ENCODE peak calls at places on chromosomes 12 and 14, in ten cellular contexts. Y, M, P, C, Q, W, R, S, D and T are unnamed samples.

GRCh38 chr12:122005252-122005651 is 16.4 kb upstream of the BCL7A start:
- DNase-seq in Y (no peak), M (peak; percentile 18), P (no peak), C (no peak), Q (no peak), W (no peak), R (no peak), S (no peak), D (no peak), T (no peak)

GRCh38 chr12:50458606-50459005 is 46.2 kb upstream of the DIP2B start:
- DNase-seq in Y (no peak), M (no peak), P (no peak), C (no peak), Q (peak; percentile 34), W (peak; percentile 48), R (no peak), S (no peak), D (no peak), T (no peak)

GRCh38 chr14:33686218-33686617 is 264.7 kb downstream of the EGLN3 start:
- DNase-seq in Y (no peak), M (no peak), P (no peak), C (no peak), Q (peak; percentile 66), W (peak; percentile 94), R (no peak), S (no peak), D (no peak), T (no peak)

GRCh38 chr12:64147011-64147671 is 75.0 kb downstream of the KICS2 start:
- DNase-seq in Y (no peak), M (no peak), P (no peak), C (no peak), Q (no peak), W (no peak), R (no peak), S (no peak), D (no peak), T (no peak)

GRCh38 chr14:76768671-76769500 is 7.6 kb downstream of the VASH1 start:
- DNase-seq in Y (no peak), M (peak; percentile 67), P (no peak), C (no peak), Q (no peak), W (no peak), R (no peak), S (no peak), D (no peak), T (peak; percentile 78)

GRCh38 chr14:101907619-101908018 is 56.8 kb upstream of the DYNC1H1 start:
- DNase-seq in Y (no peak), M (peak; percentile 59), P (no peak), C (no peak), Q (no peak), W (no peak), R (no peak), S (no peak), D (no peak), T (peak; percentile 56)

GRCh38 chr12:52234226-52234810 is 1.3 kb downstream of the KRT7 start:
- DNase-seq in Y (no peak), M (peak; percentile 57), P (no peak), C (no peak), Q (no peak), W (no peak), R (no peak), S (no peak), D (no peak), T (peak; percentile 43)

GRCh38 chr12:3995276-3995675 is 122.1 kb upstream of the PARP11 start:
- DNase-seq in Y (no peak), M (no peak), P (no peak), C (no peak), Q (no peak), W (no peak), R (no peak), S (no peak), D (no peak), T (no peak)

GRCh38 chr12:65278576-65279386 is at the start of gene MSRB3:
- DNase-seq in Y (peak; percentile 73), M (peak; percentile 92), P (peak; percentile 17), C (peak; percentile 61), Q (peak; percentile 91), W (peak; percentile 84), R (peak; percentile 0), S (peak; percentile 53), D (peak; percentile 65), T (peak; percentile 85)

GRCh38 chr14:75491376-75491978 is 30.8 kb upstream of the BATF start:
- DNase-seq in Y (no peak), M (no peak), P (no peak), C (no peak), Q (no peak), W (no peak), R (no peak), S (no peak), D (no peak), T (no peak)

GRCh38 chr14:32010561-32011188 is 66.4 kb upstream of the ARHGAP5 start:
- DNase-seq in Y (no peak), M (no peak), P (no peak), C (no peak), Q (peak; percentile 81), W (peak; percentile 83), R (no peak), S (no peak), D (no peak), T (no peak)

GRCh38 chr12:94872671-94873367 is 130.7 kb downstream of the NDUFA12 start:
- DNase-seq in Y (peak; percentile 19), M (peak; percentile 74), P (no peak), C (peak; percentile 5), Q (no peak), W (peak; percentile 5), R (no peak), S (no peak), D (no peak), T (peak; percentile 76)

GRCh38 chr12:131084341-131085011 is 130.8 kb downstream of the ADGRD1 start:
- DNase-seq in Y (no peak), M (peak; percentile 40), P (no peak), C (no peak), Q (no peak), W (no peak), R (no peak), S (no peak), D (no peak), T (no peak)

GRCh38 chr14:68950111-68950510 is 29.0 kb downstream of the ACTN1 start:
- DNase-seq in Y (no peak), M (no peak), P (no peak), C (no peak), Q (peak; percentile 76), W (peak; percentile 50), R (no peak), S (no peak), D (no peak), T (no peak)

GRCh38 chr12:131049569-131050339 is 96.0 kb downstream of the ADGRD1 start:
- DNase-seq in Y (no peak), M (peak; percentile 62), P (no peak), C (no peak), Q (no peak), W (no peak), R (no peak), S (no peak), D (no peak), T (peak; percentile 54)

GRCh38 chr14:91415794-91416743 is 1.6 kb downstream of the CCDC88C start:
- DNase-seq in Y (no peak), M (no peak), P (no peak), C (peak; percentile 26), Q (no peak), W (no peak), R (peak; percentile 59), S (no peak), D (no peak), T (peak; percentile 91)

GRCh38 chr14:53509227-53509822 is 356.2 kb upstream of the DDHD1 start:
- DNase-seq in Y (no peak), M (no peak), P (no peak), C (peak; percentile 18), Q (peak; percentile 72), W (peak; percentile 68), R (no peak), S (no peak), D (no peak), T (no peak)

GRCh38 chr14:48319823-48320222 is 644.4 kb upstream of the MDGA2 start:
- DNase-seq in Y (no peak), M (no peak), P (no peak), C (no peak), Q (no peak), W (no peak), R (no peak), S (no peak), D (no peak), T (no peak)

GRCh38 chr12:13680916-13681315 is 300.5 kb downstream of the GRIN2B start:
- DNase-seq in Y (no peak), M (no peak), P (no peak), C (no peak), Q (no peak), W (no peak), R (no peak), S (no peak), D (no peak), T (no peak)

GRCh38 chr14:102849522-102850379 is 72.5 kb downstream of the TRAF3 start:
- DNase-seq in Y (no peak), M (no peak), P (peak; percentile 19), C (peak; percentile 10), Q (peak; percentile 62), W (no peak), R (no peak), S (no peak), D (no peak), T (no peak)

GRCh38 chr14:93787465-93788306 is 599 bp downstream of the PRIMA1 start:
- DNase-seq in Y (peak; percentile 22), M (no peak), P (no peak), C (no peak), Q (no peak), W (no peak), R (no peak), S (no peak), D (peak; percentile 18), T (no peak)

GRCh38 chr12:91859347-91859746 is 286.3 kb downstream of the BTG1 start:
- DNase-seq in Y (no peak), M (no peak), P (no peak), C (no peak), Q (no peak), W (no peak), R (no peak), S (no peak), D (no peak), T (no peak)

GRCh38 chr12:19034937-19035336 is 94.6 kb upstream of the PLEKHA5 start:
- DNase-seq in Y (no peak), M (no peak), P (no peak), C (no peak), Q (no peak), W (no peak), R (no peak), S (no peak), D (no peak), T (no peak)

GRCh38 chr12:6451348-6452244 is at the start of gene TAPBPL:
- DNase-seq in Y (peak; percentile 63), M (peak; percentile 93), P (peak; percentile 39), C (peak; percentile 90), Q (peak; percentile 87), W (peak; percentile 85), R (peak; percentile 72), S (peak; percentile 82), D (peak; percentile 44), T (peak; percentile 92)

GRCh38 chr14:103422981-103423600 is 37.9 kb downstream of the MARK3 start:
- DNase-seq in Y (no peak), M (no peak), P (no peak), C (no peak), Q (peak; percentile 64), W (peak; percentile 82), R (no peak), S (no peak), D (no peak), T (no peak)

GRCh38 chr12:92828565-92828964 is 100.5 kb downstream of the EEA1 start:
- DNase-seq in Y (no peak), M (no peak), P (no peak), C (no peak), Q (no peak), W (no peak), R (no peak), S (no peak), D (no peak), T (no peak)

GRCh38 chr14:90518941-90519256 is 122.1 kb downstream of the CALM1 start:
- DNase-seq in Y (peak; percentile 58), M (no peak), P (no peak), C (peak; percentile 56), Q (peak; percentile 36), W (peak; percentile 36), R (peak; percentile 37), S (no peak), D (no peak), T (peak; percentile 76)

GRCh38 chr14:60561845-60562746 is 53.1 kb downstream of the SIX6 start:
- DNase-seq in Y (peak; percentile 58), M (no peak), P (peak; percentile 10), C (peak; percentile 55), Q (peak; percentile 93), W (peak; percentile 56), R (no peak), S (peak; percentile 32), D (peak; percentile 51), T (no peak)